ENCODE peak calls at places on chromosomes 1 and 21, in nine cellular contexts. E, N, R, Y, L, V, Q, H and D are unnamed samples.

GRCh38 chr1:177800386-177801058 is 169.3 kb downstream of the SEC16B start:
- DNase-seq in E (peak; percentile 45), N (no peak), R (peak; percentile 63), Y (no peak), L (no peak), V (peak; percentile 24), Q (no peak), H (no peak), D (no peak)

GRCh38 chr1:161260346-161260745 is 1.8 kb downstream of the PCP4L1 start:
- DNase-seq in E (no peak), N (no peak), R (peak; percentile 8), Y (no peak), L (no peak), V (no peak), Q (no peak), H (no peak), D (no peak)

GRCh38 chr1:74531807-74532206 is 19.4 kb upstream of the LRRC53 start:
- DNase-seq in E (no peak), N (no peak), R (no peak), Y (no peak), L (no peak), V (no peak), Q (no peak), H (no peak), D (no peak)

GRCh38 chr1:224542783-224543440 is 73.2 kb upstream of the CNIH3 start:
- DNase-seq in E (peak; percentile 99), N (peak; percentile 96), R (peak; percentile 99), Y (peak; percentile 90), L (no peak), V (peak; percentile 85), Q (no peak), H (no peak), D (peak; percentile 45)

GRCh38 chr1:202159534-202160371 is 649 bp downstream of the PTPN7 start:
- DNase-seq in E (no peak), N (no peak), R (no peak), Y (no peak), L (no peak), V (no peak), Q (no peak), H (no peak), D (no peak)

GRCh38 chr1:151908228-151908691 is 1.1 kb downstream of the THEM4 start:
- DNase-seq in E (no peak), N (peak; percentile 40), R (peak; percentile 47), Y (no peak), L (no peak), V (no peak), Q (no peak), H (no peak), D (no peak)

GRCh38 chr21:38219049-38219628 is 37.7 kb upstream of the KCNJ15 start:
- DNase-seq in E (peak; percentile 73), N (peak; percentile 90), R (peak; percentile 91), Y (peak; percentile 58), L (peak; percentile 10), V (peak; percentile 6), Q (no peak), H (peak; percentile 84), D (peak; percentile 75)

GRCh38 chr1:8055973-8056372 is 29.9 kb upstream of the ERRFI1 start:
- DNase-seq in E (peak; percentile 62), N (peak; percentile 91), R (peak; percentile 89), Y (no peak), L (no peak), V (no peak), Q (no peak), H (peak; percentile 38), D (no peak)

GRCh38 chr1:224730540-224730939 is 114.4 kb downstream of the CNIH3 start:
- DNase-seq in E (no peak), N (no peak), R (peak; percentile 52), Y (no peak), L (no peak), V (no peak), Q (no peak), H (no peak), D (no peak)

GRCh38 chr1:174194451-174194850 is 35.1 kb downstream of the RABGAP1L start:
- DNase-seq in E (no peak), N (no peak), R (no peak), Y (no peak), L (no peak), V (no peak), Q (no peak), H (no peak), D (no peak)

GRCh38 chr1:174448964-174449363 is 1.2 kb downstream of the GPR52 start:
- DNase-seq in E (no peak), N (no peak), R (peak; percentile 13), Y (no peak), L (no peak), V (no peak), Q (no peak), H (no peak), D (no peak)

GRCh38 chr1:220690140-220691038 is at the start of gene C1orf115:
- DNase-seq in E (peak; percentile 48), N (peak; percentile 56), R (peak; percentile 28), Y (no peak), L (peak; percentile 44), V (no peak), Q (no peak), H (peak; percentile 87), D (peak; percentile 94)

GRCh38 chr1:3188150-3188971 is 119.4 kb downstream of the PRDM16 start:
- DNase-seq in E (no peak), N (no peak), R (no peak), Y (no peak), L (no peak), V (no peak), Q (no peak), H (no peak), D (no peak)
- TF ChIP-seq CTCF in E (no peak), N (no peak), R (no peak), Y (no peak), L (no peak), V (no peak), Q (no peak), H (no peak), D (no peak)

GRCh38 chr1:64323882-64324281 is 120.5 kb downstream of the UBE2U start:
- DNase-seq in E (no peak), N (no peak), R (no peak), Y (no peak), L (no peak), V (no peak), Q (no peak), H (no peak), D (no peak)
- TF ChIP-seq CTCF in E (no peak), N (no peak), R (no peak), Y (no peak), L (no peak), V (no peak), Q (no peak), H (no peak), D (no peak)

GRCh38 chr1:10634428-10635384 is 160.0 kb downstream of the PEX14 start:
- DNase-seq in E (no peak), N (no peak), R (peak; percentile 41), Y (no peak), L (no peak), V (no peak), Q (no peak), H (no peak), D (no peak)
- TF ChIP-seq CTCF in E (no peak), N (no peak), R (no peak), Y (no peak), L (no peak), V (no peak), Q (no peak), H (no peak), D (no peak)

GRCh38 chr1:109024651-109025050 is 17.3 kb downstream of the WDR47 start:
- DNase-seq in E (no peak), N (no peak), R (peak; percentile 2), Y (no peak), L (no peak), V (no peak), Q (no peak), H (no peak), D (no peak)

GRCh38 chr1:109025691-109026090 is 16.2 kb downstream of the WDR47 start:
- DNase-seq in E (no peak), N (peak; percentile 8), R (peak; percentile 16), Y (no peak), L (no peak), V (no peak), Q (no peak), H (no peak), D (no peak)

GRCh38 chr1:109027841-109028240 is 14.1 kb downstream of the WDR47 start:
- DNase-seq in E (no peak), N (peak; percentile 3), R (no peak), Y (no peak), L (no peak), V (no peak), Q (no peak), H (no peak), D (no peak)
- TF ChIP-seq CTCF in E (peak; percentile 7), N (peak; percentile 10), R (no peak), Y (no peak), L (no peak), V (no peak), Q (no peak), H (no peak), D (peak; percentile 13)

DNA sequence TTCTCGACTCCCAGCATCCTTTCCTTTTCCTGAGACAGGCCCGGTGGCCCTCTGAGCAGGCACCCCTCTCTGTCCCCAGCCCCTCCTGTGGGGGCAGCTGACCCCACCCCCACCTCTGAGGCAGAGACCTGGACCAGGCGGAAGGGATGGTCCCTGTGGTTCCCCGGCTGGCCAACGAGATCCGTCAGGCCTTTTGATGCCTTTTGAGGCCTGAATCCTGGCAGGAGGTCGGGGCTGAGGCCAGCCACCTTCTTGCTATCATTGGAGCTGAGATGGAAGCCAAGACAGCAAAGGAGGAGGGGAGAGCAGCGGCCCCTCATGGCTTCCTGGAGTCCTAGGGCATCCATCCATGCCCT is 50.1 kb upstream of the ACTRT2 start:
- DNase-seq in E (no peak), N (no peak), R (no peak), Y (no peak), L (no peak), V (no peak), Q (no peak), H (peak; percentile 29), D (no peak)
- TF ChIP-seq CTCF in E (no peak), N (no peak), R (no peak), Y (no peak), L (no peak), V (no peak), Q (no peak), H (no peak), D (no peak)

DNA sequence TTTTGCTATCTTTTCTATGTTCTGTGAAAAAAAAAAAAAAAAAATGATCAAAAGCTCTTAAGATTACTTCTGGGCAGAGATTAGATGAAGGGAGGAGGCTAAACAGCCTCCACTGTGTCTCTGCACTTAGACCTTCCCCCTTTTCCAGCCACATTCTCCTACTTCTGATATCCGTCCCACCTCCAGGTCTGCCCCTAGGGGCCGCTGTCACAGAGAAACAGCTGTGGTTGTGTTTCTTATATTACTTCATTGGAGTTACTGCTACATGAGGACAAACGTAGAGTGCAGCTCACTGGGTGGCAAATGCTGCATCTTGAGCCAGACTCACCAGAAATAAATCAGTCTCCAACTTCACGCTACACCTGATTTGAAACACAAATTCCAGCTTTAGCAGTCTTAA is 125.4 kb upstream of the PTBP2 start:
- DNase-seq in E (no peak), N (peak; percentile 43), R (peak; percentile 34), Y (no peak), L (peak; percentile 50), V (no peak), Q (no peak), H (no peak), D (peak; percentile 58)
- TF ChIP-seq CTCF in E (peak; percentile 52), N (peak; percentile 72), R (peak; percentile 56), Y (peak; percentile 50), L (peak; percentile 63), V (peak; percentile 60), Q (no peak), H (no peak), D (peak; percentile 67)